ENCODE peak calls at places on chromosomes 1 and 21, in five cellular contexts. P, E, Z, N and Y are unnamed samples.
A peak's percentile ranks its signal among the peaks of the same experiment; 100 is the strongest.

GRCh38 chr1:177163844-177164379 is 600 bp downstream of the ASTN1 start:
- DNase-seq in E (no peak), N (no peak), P (no peak), Z (no peak), Y (no peak)

GRCh38 chr1:1230656-1231399 is 973 bp downstream of the SDF4 start:
- DNase-seq in N (no peak), P (peak; percentile 75), Z (peak; percentile 56), E (peak; percentile 68), Y (peak; percentile 83)

GRCh38 chr1:68974447-68974846 is 477.6 kb upstream of the DEPDC1 start:
- DNase-seq in P (no peak), N (no peak), Z (no peak), E (no peak), Y (no peak)

GRCh38 chr1:187001198-187001904 is 172.6 kb downstream of the PLA2G4A start:
- DNase-seq in N (no peak), Z (peak; percentile 96), P (peak; percentile 93), E (no peak), Y (peak; percentile 96)

GRCh38 chr1:173266845-173267244 is 59.7 kb upstream of the TNFSF4 start:
- DNase-seq in P (no peak), N (no peak), Z (peak; percentile 45), E (no peak), Y (no peak)

GRCh38 chr1:77057994-77058585 is 161.1 kb downstream of the PIGK start:
- DNase-seq in N (no peak), Z (no peak), P (no peak), E (no peak), Y (no peak)

GRCh38 chr1:219000606-219001005 is 173.1 kb upstream of the LYPLAL1 start:
- DNase-seq in N (no peak), E (no peak), Z (peak; percentile 23), P (peak; percentile 9), Y (peak; percentile 30)

GRCh38 chr1:184260382-184260781 is 126.4 kb upstream of the C1orf21 start:
- DNase-seq in N (no peak), Z (peak; percentile 90), E (no peak), P (peak; percentile 72), Y (peak; percentile 73)

GRCh38 chr1:53327183-53327941 is 508 bp downstream of the LRP8 start:
- DNase-seq in N (peak; percentile 61), E (peak; percentile 23), P (no peak), Z (peak; percentile 22), Y (peak; percentile 33)

GRCh38 chr1:199243423-199244061 is 604.7 kb downstream of the PTPRC start:
- DNase-seq in N (peak; percentile 83), E (peak; percentile 3), Z (no peak), P (peak; percentile 57), Y (peak; percentile 66)

GRCh38 chr21:33070921-33071877 is 1.3 kb downstream of the OLIG1 start:
- DNase-seq in P (no peak), Z (no peak), N (no peak), E (no peak), Y (peak; percentile 5)

GRCh38 chr21:33067457-33067856 is 2.5 kb upstream of the OLIG1 start:
- DNase-seq in P (no peak), N (no peak), Z (no peak), E (no peak), Y (no peak)

GRCh38 chr21:33069243-33069642 is 698 bp upstream of the OLIG1 start:
- DNase-seq in P (no peak), E (no peak), N (no peak), Z (no peak), Y (no peak)

GRCh38 chr21:33069994-33070811 is at the start of gene OLIG1:
- DNase-seq in P (peak; percentile 11), E (peak; percentile 55), Z (peak; percentile 36), N (no peak), Y (peak; percentile 15)

GRCh38 chr21:33069645-33069993 is 322 bp upstream of the OLIG1 start:
- DNase-seq in Z (no peak), P (no peak), E (no peak), N (no peak), Y (no peak)
- H3K4me3 ChIP-seq in Z (no peak overlapping the region), P (no peak overlapping the region), E (peak overlapping the region; percentile 42), N (no peak overlapping the region), Y (no peak overlapping the region)

GRCh38 chr1:34013958-34014737 is 150.3 kb downstream of the HMGB4 start:
- DNase-seq in N (no peak), Z (no peak), E (no peak), P (no peak), Y (no peak)
- TF ChIP-seq CTCF in N (no peak), Z (peak; percentile 15), E (no peak), P (no peak), Y (no peak)

DNA sequence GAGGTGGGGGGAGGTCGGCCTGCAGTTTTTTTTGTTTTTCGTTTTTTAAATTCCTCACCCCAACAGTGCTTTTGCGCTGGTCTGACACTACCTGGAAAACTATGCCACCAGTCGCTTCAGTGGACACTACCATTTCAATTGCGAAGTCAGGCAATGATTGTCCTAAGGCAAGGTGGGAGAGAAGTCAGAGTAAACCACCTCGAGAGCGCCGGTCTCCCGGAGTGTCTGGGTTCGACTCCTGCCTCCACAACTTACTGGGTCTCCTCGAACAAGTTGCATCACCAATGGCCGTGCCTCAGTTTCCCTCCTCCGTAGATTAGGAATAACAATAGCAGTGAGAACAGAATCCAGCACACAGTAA is 593 bp upstream of the SLC44A3 start:
- DNase-seq in E (no peak), N (no peak), Z (no peak), P (no peak), Y (no peak)
- H3K4me3 ChIP-seq in E (peak overlapping the region; percentile 76), N (peak overlapping the region; percentile 56), Z (peak overlapping the region; percentile 69), P (peak overlapping the region; percentile 62), Y (peak overlapping the region; percentile 69)

DNA sequence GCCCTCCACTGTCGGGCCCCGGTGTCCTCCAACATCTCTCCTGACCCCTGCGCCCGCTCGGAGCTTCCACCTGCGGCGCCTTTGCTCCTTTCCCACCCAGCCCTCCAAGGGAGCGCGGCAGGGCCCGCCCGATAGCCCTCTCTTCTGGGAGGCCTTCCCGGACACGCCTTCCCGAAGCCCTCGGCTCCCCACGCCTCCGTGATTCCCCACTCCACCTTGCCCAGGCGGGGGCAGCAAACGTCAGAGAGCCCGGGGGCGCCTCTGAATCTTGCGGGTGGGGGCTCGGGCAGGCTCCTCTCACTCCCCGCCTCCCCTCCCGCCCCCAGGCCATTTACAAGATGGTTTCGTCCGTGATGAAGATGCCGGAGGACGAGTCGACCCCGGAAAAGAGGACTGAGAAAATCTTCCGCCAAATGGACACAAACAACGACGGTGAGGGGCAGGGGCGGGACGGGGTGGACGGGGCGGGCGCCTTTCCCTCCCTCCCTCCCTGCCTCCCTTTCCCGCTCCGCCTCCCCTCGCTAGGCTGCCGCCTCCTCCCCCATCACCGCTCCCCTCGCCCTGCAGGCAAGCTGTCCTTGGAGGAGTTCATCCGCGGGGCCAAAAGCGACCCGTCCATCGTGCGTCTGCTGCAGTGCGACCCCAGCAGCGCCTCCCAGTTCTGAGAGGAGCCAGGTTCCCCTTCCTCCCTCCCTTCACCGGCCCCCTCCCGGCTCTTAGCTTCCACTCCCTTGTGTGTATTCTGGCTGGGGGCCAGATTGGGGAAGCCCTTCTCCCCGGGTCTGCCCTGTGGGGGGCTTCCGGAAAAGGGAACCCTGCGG is 7.1 kb downstream of the HPCA start:
- DNase-seq in P (peak; percentile 18), N (no peak), Z (peak; percentile 15), E (peak; percentile 41), Y (peak; percentile 18)
- TF ChIP-seq CTCF in P (no peak), N (no peak), Z (no peak), E (peak; percentile 40), Y (peak; percentile 38)

GRCh38 chr1:7902478-7903084 is 38.1 kb downstream of the TNFRSF9 start:
- DNase-seq in P (peak; percentile 86), E (peak; percentile 71), N (peak; percentile 55), Z (peak; percentile 50), Y (peak; percentile 76)
- H3K4me3 ChIP-seq in P (no peak overlapping the region), E (no peak overlapping the region), N (no peak overlapping the region), Z (no peak overlapping the region), Y (peak overlapping the region; percentile 32)

DNA sequence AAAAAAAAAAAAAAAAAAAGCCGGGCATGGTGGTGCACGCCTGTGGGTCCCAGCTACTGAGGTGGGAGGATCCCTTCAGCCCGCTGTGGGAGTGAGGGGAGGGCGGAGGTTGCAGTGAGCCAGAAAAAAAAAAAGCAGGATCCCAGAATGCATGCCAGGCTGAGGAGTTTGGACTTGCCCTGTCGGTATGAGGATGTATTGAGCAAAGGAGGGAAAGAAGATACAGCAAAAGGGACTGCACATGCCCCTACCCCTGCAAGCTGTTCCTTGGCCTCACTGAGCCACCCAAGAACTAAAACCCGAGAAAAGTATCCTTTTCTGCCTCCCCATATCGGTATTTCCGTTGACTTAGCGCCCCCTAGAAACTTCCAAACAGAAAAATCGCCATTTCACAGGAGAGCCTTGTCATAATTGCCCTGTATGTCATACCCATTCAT is 1.3 kb upstream of the GPATCH4 start:
- DNase-seq in N (no peak), E (peak; percentile 45), Z (no peak), P (no peak), Y (peak; percentile 42)
- TF ChIP-seq CTCF in N (peak; percentile 70), E (peak; percentile 63), Z (peak; percentile 13), P (peak; percentile 39), Y (peak; percentile 55)

GRCh38 chr1:167501513-167502191 is 16.7 kb downstream of the CD247 start:
- DNase-seq in Z (no peak), E (no peak), P (no peak), N (no peak), Y (no peak)

GRCh38 chr1:167502719-167503452 is 15.4 kb downstream of the CD247 start:
- DNase-seq in Z (no peak), P (no peak), N (no peak), E (no peak), Y (no peak)

GRCh38 chr1:167500283-167500860 is 18.0 kb downstream of the CD247 start:
- DNase-seq in E (no peak), Z (no peak), N (no peak), P (no peak), Y (no peak)

GRCh38 chr1:167503626-167504458 is 14.5 kb downstream of the CD247 start:
- DNase-seq in E (no peak), Z (no peak), N (no peak), P (no peak), Y (no peak)

DNA sequence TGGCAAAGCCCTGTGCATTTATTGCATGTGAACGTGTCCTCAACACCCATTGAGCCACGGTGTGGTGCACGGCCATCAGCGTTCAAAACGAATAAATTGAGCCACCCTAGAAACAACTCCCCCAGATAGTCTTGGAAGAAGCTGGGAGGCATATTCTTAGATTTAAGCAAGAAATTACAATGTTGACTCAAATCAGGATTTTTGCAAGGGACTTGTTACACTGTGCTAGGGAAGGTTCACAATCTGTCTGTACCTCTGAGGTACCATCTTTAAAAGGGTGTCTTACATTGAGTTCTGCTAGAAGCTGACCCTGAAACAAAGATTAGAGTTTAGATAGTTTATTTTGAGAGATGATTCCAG is 16.2 kb downstream of the CD247 start:
- DNase-seq in N (no peak), E (no peak), Z (no peak), P (no peak), Y (no peak)
- H3K4me3 ChIP-seq in N (no peak overlapping the region), E (no peak overlapping the region), Z (no peak overlapping the region), P (no peak overlapping the region), Y (no peak overlapping the region)

DNA sequence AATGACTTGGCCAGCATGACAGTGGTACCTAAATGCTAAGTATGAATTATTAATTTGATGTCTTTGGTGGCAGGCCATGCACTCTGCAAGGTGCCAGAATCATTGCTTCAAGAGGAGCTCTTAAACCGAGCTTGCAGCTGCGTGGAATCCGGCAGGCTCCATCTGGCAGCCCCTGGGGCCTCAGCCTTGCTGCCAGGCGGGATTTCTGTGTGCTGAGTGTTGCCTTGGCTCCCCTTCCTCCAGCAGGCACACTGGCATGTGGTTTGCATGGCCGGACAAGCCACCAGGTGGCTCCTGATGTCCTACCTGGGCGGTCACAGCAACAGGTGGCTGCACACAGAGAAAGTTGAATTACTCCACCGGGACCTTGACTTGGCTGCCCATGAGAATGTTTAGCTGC is 155.4 kb downstream of the URB2 start:
- DNase-seq in P (no peak), Z (no peak), E (no peak), N (no peak), Y (no peak)
- TF ChIP-seq CTCF in P (no peak), Z (no peak), E (no peak), N (no peak), Y (no peak)

GRCh38 chr1:56973898-56974752 is 8.3 kb upstream of the C8B start:
- DNase-seq in E (no peak), N (no peak), P (no peak), Z (no peak), Y (peak; percentile 15)
- H3K4me3 ChIP-seq in E (no peak overlapping the region), N (no peak overlapping the region), P (no peak overlapping the region), Z (no peak overlapping the region), Y (no peak overlapping the region)